ENCODE peak calls at places on chromosomes 1 and 21, in seven cellular contexts. K, X, R, Z, I, D and W are unnamed samples.

GRCh38 chr21:33070921-33071877 is 1.3 kb downstream of the OLIG1 start:
- DNase-seq in K (no peak), X (peak), R (peak), Z (no peak), I (no peak), D (no peak), W (no peak)

GRCh38 chr1:58768332-58768731 is 15.5 kb downstream of the JUN start:
- DNase-seq in K (no peak), X (no peak), R (no peak), Z (no peak), I (no peak), D (no peak), W (no peak)

GRCh38 chr1:67753776-67754525 is 69.0 kb downstream of the GADD45A start:
- DNase-seq in K (no peak), X (no peak), R (no peak), Z (no peak), I (no peak), D (no peak), W (no peak)

GRCh38 chr1:35637401-35637809 is 3.9 kb downstream of the PSMB2 start:
- DNase-seq in K (peak), X (no peak), R (peak), Z (peak), I (peak), D (no peak), W (peak)

GRCh38 chr1:206685749-206686485 is 1.2 kb downstream of the MAPKAPK2 start:
- DNase-seq in K (peak), X (no peak), R (peak), Z (peak), I (no peak), D (peak), W (peak)

GRCh38 chr1:43834280-43835140 is 99.1 kb upstream of the ARTN start:
- DNase-seq in K (no peak), X (no peak), R (peak), Z (peak), I (no peak), D (no peak), W (no peak)

GRCh38 chr1:35564037-35564883 is 6.7 kb downstream of the NCDN start:
- DNase-seq in K (peak), X (peak), R (peak), Z (peak), I (peak), D (peak), W (peak)

GRCh38 chr1:207981976-207982375 is 71.1 kb upstream of the CD34 start:
- DNase-seq in K (no peak), X (no peak), R (peak), Z (no peak), I (no peak), D (no peak), W (no peak)

GRCh38 chr21:17613242-17613676 is 558 bp upstream of the BTG3 start:
- DNase-seq in K (no peak), X (no peak), R (peak), Z (peak), I (peak), D (no peak), W (no peak)

GRCh38 chr1:156600733-156601121 is 552 bp downstream of the GPATCH4 start:
- DNase-seq in K (no peak), X (no peak), R (no peak), Z (peak), I (no peak), D (no peak), W (no peak)

GRCh38 chr21:43345746-43346409 is 81.1 kb downstream of the SIK1 start:
- DNase-seq in K (peak), X (no peak), R (peak), Z (peak), I (no peak), D (no peak), W (no peak)

GRCh38 chr1:3729594-3730555 is 22.4 kb upstream of the CCDC27 start:
- DNase-seq in K (no peak), X (no peak), R (no peak), Z (no peak), I (no peak), D (no peak), W (no peak)

GRCh38 chr1:19123837-19124236 is 86.2 kb downstream of the UBR4 start:
- DNase-seq in K (no peak), X (no peak), R (no peak), Z (peak), I (no peak), D (no peak), W (no peak)

GRCh38 chr1:174643206-174643605 is 195.4 kb downstream of the GPR52 start:
- DNase-seq in K (no peak), X (no peak), R (no peak), Z (no peak), I (no peak), D (no peak), W (no peak)

GRCh38 chr1:24384251-24385090 is 29.1 kb downstream of the STPG1 start:
- DNase-seq in K (peak), X (no peak), R (peak), Z (peak), I (no peak), D (no peak), W (no peak)

GRCh38 chr1:3350441-3351261 is 103.8 kb upstream of the ARHGEF16 start:
- DNase-seq in K (no peak), X (peak), R (peak), Z (no peak), I (peak), D (no peak), W (no peak)

GRCh38 chr1:38701088-38701487 is 158.5 kb downstream of the RRAGC start:
- DNase-seq in K (no peak), X (no peak), R (no peak), Z (no peak), I (no peak), D (no peak), W (no peak)

GRCh38 chr1:167090289-167090942 is at the start of gene GPA33:
- DNase-seq in K (no peak), X (no peak), R (no peak), Z (no peak), I (peak), D (no peak), W (peak)

GRCh38 chr1:58898739-58899580 is 115.1 kb upstream of the JUN start:
- DNase-seq in K (peak), X (no peak), R (no peak), Z (peak), I (no peak), D (no peak), W (no peak)

GRCh38 chr21:28421716-28422480 is 570.8 kb downstream of the LTN1 start:
- DNase-seq in K (peak), X (no peak), R (peak), Z (peak), I (no peak), D (no peak), W (no peak)

GRCh38 chr1:212669102-212669501 is 30.5 kb downstream of the BATF3 start:
- DNase-seq in K (peak), X (no peak), R (peak), Z (peak), I (no peak), D (no peak), W (no peak)

GRCh38 chr1:181483084-181483559 is at the start of gene CACNA1E:
- DNase-seq in K (no peak), X (no peak), R (no peak), Z (no peak), I (no peak), D (no peak), W (no peak)